ENCODE peak calls at places on chromosomes 11 and 22, in eight cellular contexts. G, Z, X, W, M, F, N and P are unnamed samples.
A peak's percentile ranks its signal among the peaks of the same experiment; 100 is the strongest.

GRCh38 chr22:28702891-28703290 is 23.3 kb upstream of the TTC28 start:
- DNase-seq in M (no peak), Z (no peak), W (no peak), F (no peak), N (no peak), X (no peak), G (no peak), P (no peak)

GRCh38 chr11:57402188-57403066 is 12.0 kb upstream of the PRG2 start:
- DNase-seq in Z (no peak), F (no peak), N (no peak), X (no peak), M (no peak), G (no peak), W (no peak), P (peak; percentile 65)

GRCh38 chr11:112555491-112556364 is 295.1 kb upstream of the PLET1 start:
- DNase-seq in G (peak; percentile 58), F (peak; percentile 48), Z (peak; percentile 32), W (peak; percentile 28), X (peak; percentile 47), M (peak; percentile 82), N (peak; percentile 73), P (peak; percentile 59)

GRCh38 chr11:102410382-102410784 is 42.2 kb downstream of the TMEM123 start:
- DNase-seq in W (peak; percentile 53), M (no peak), N (no peak), F (no peak), X (no peak), G (peak; percentile 27), Z (no peak), P (peak; percentile 25)

GRCh38 chr11:67293090-67293489 is 4.0 kb downstream of the ANKRD13D start:
- DNase-seq in M (no peak), X (no peak), Z (no peak), N (no peak), G (no peak), F (no peak), W (peak; percentile 84), P (no peak)

GRCh38 chr22:17314472-17314871 is 54.8 kb upstream of the CECR2 start:
- DNase-seq in Z (no peak), G (no peak), X (no peak), N (no peak), F (no peak), W (no peak), M (no peak), P (no peak)

GRCh38 chr22:21940521-21940920 is 12.1 kb downstream of the PPM1F start:
- DNase-seq in N (no peak), M (no peak), Z (no peak), F (no peak), W (no peak), X (no peak), G (no peak), P (no peak)

GRCh38 chr11:92035488-92035887 is 189.1 kb upstream of the FAT3 start:
- DNase-seq in G (no peak), M (no peak), N (no peak), Z (no peak), W (no peak), X (no peak), F (no peak), P (no peak)

GRCh38 chr11:75351541-75352416 is at the start of gene ARRB1:
- DNase-seq in M (peak; percentile 74), W (no peak), Z (peak; percentile 25), F (peak; percentile 74), N (peak; percentile 47), G (peak; percentile 89), X (peak; percentile 55), P (peak; percentile 93)

GRCh38 chr11:34308821-34309585 is 48.8 kb downstream of the ABTB2 start:
- DNase-seq in N (no peak), Z (no peak), W (peak; percentile 48), F (no peak), G (peak; percentile 77), M (no peak), X (no peak), P (no peak)

GRCh38 chr22:28015676-28016601 is 96.9 kb upstream of the PITPNB start:
- DNase-seq in X (no peak), W (no peak), G (no peak), N (no peak), F (peak; percentile 5), Z (no peak), M (peak; percentile 10), P (no peak)

GRCh38 chr11:20949585-20949984 is 280.2 kb downstream of the NELL1 start:
- DNase-seq in X (no peak), M (no peak), F (no peak), N (no peak), G (no peak), Z (no peak), W (no peak), P (no peak)

GRCh38 chr11:76613901-76614300 is 56.6 kb downstream of the LRRC32 start:
- DNase-seq in Z (no peak), N (no peak), W (no peak), F (no peak), G (no peak), M (no peak), X (no peak), P (no peak)

GRCh38 chr11:72144807-72145565 is 9.5 kb downstream of the FOLR3 start:
- DNase-seq in X (no peak), Z (no peak), F (no peak), W (peak; percentile 74), G (peak; percentile 63), M (no peak), N (no peak), P (no peak)

GRCh38 chr11:843818-844692 is 1.4 kb downstream of the TSPAN4 start:
- DNase-seq in M (no peak), X (no peak), G (peak; percentile 94), F (peak; percentile 86), N (peak; percentile 37), Z (no peak), W (peak; percentile 94), P (peak; percentile 57)

GRCh38 chr11:93922830-93923229 is 72.4 kb upstream of the VSTM5 start:
- DNase-seq in F (no peak), X (no peak), W (no peak), N (no peak), Z (no peak), G (no peak), M (no peak), P (no peak)

GRCh38 chr11:108286369-108286768 is 63.5 kb downstream of the ATM start:
- DNase-seq in M (no peak), N (no peak), G (no peak), X (no peak), W (no peak), Z (no peak), F (no peak), P (no peak)

GRCh38 chr11:86952933-86953637 is 2.1 kb downstream of the FZD4 start:
- DNase-seq in X (no peak), W (peak; percentile 69), Z (no peak), N (no peak), G (peak; percentile 35), M (no peak), F (no peak), P (no peak)

GRCh38 chr11:134583397-134583990 is 171.5 kb upstream of the B3GAT1 start:
- DNase-seq in Z (no peak), F (no peak), N (no peak), M (no peak), X (no peak), G (no peak), W (no peak), P (no peak)

GRCh38 chr11:65618763-65619162 is 3.2 kb downstream of the PCNX3 start:
- DNase-seq in M (no peak), X (no peak), W (no peak), F (no peak), G (no peak), Z (no peak), N (no peak), P (no peak)

GRCh38 chr22:21952586-21953571 is at the start of gene PPM1F:
- DNase-seq in F (peak; percentile 91), X (peak; percentile 90), Z (peak; percentile 49), W (peak; percentile 55), N (peak; percentile 91), M (peak; percentile 92), G (peak; percentile 99), P (peak; percentile 100)

GRCh38 chr11:21582791-21583190 is 610.1 kb upstream of the ANO5 start:
- DNase-seq in N (no peak), G (no peak), M (no peak), Z (no peak), F (no peak), X (no peak), W (no peak), P (no peak)

GRCh38 chr11:88012456-88012855 is 162.8 kb downstream of the RAB38 start:
- DNase-seq in N (no peak), F (no peak), M (no peak), W (no peak), G (no peak), X (no peak), Z (no peak), P (no peak)

GRCh38 chr11:34891611-34892010 is 24.6 kb downstream of the APIP start:
- DNase-seq in Z (no peak), N (no peak), M (no peak), G (no peak), X (no peak), W (no peak), F (no peak), P (no peak)

GRCh38 chr11:76980196-76980595 is 54.0 kb upstream of the B3GNT6 start:
- DNase-seq in F (no peak), X (no peak), Z (no peak), W (no peak), N (no peak), M (no peak), G (no peak), P (no peak)